ENCODE peak calls at places on chromosomes 13 and 19, in eight cellular contexts. M is heart right ventricle; X is activated naive CD4-positive, alpha-beta T cell treated with Interleukin-2 at 50 U/mL for 16 hours; F is DMS53; B is stimulated activated CD4-positive, alpha-beta T cell treated with anti-CD3 and anti-CD28 coated beads, TNF-alpha, amount 100 ng/mL, for 48 hours; A is HCT116; D is CD8-positive, alpha-beta T cell; Q is A549. U is an unnamed sample.

GRCh38 chr13:78603240-78603947 is at the start of gene POU4F1:
- DNase-seq in M (peak), X (peak), F (peak), B (peak), A (no peak), D (peak), Q (peak), U (peak)

GRCh38 chr19:45103625-45104319 is 10.8 kb downstream of the PPP1R37 start:
- DNase-seq in M (peak), X (no peak), F (peak), B (no peak), A (no peak), D (no peak), Q (no peak), U (no peak)

GRCh38 chr19:4352701-4353121 is 9.3 kb downstream of the MPND start:
- DNase-seq in M (no peak), X (peak), F (peak), B (peak), A (no peak), D (peak), Q (peak), U (peak)

GRCh38 chr13:84025828-84026227 is 143.6 kb upstream of the SLITRK1 start:
- DNase-seq in M (no peak), X (no peak), F (no peak), B (no peak), A (no peak), D (no peak), Q (no peak), U (no peak)

GRCh38 chr13:35496761-35497386 is 20.4 kb upstream of the MAB21L1 start:
- DNase-seq in M (no peak), X (no peak), F (no peak), B (no peak), A (no peak), D (no peak), Q (no peak), U (no peak)

GRCh38 chr13:109740121-109740520 is 46.3 kb downstream of the IRS2 start:
- DNase-seq in M (no peak), X (no peak), F (no peak), B (no peak), A (no peak), D (no peak), Q (no peak), U (no peak)

GRCh38 chr19:6481541-6482342 is at the start of gene DENND1C:
- DNase-seq in M (peak), X (peak), F (peak), B (peak), A (no peak), D (peak), Q (no peak), U (no peak)

GRCh38 chr13:20714563-20715339 is 11.3 kb downstream of the IL17D start:
- DNase-seq in M (peak), X (no peak), F (no peak), B (no peak), A (no peak), D (no peak), Q (no peak), U (no peak)

GRCh38 chr19:14167594-14168138 is 31.3 kb upstream of the ASF1B start:
- DNase-seq in M (no peak), X (peak), F (no peak), B (no peak), A (no peak), D (peak), Q (no peak), U (no peak)

GRCh38 chr13:26247011-26247410 is 6.9 kb upstream of the CDK8 start:
- DNase-seq in M (no peak), X (no peak), F (no peak), B (no peak), A (no peak), D (no peak), Q (no peak), U (no peak)

GRCh38 chr19:35228177-35228930 is at the start of gene FAM187B:
- DNase-seq in M (no peak), X (no peak), F (no peak), B (no peak), A (no peak), D (no peak), Q (no peak), U (no peak)

GRCh38 chr13:80050252-80050651 is 290.7 kb downstream of the SPRY2 start:
- DNase-seq in M (no peak), X (no peak), F (no peak), B (no peak), A (no peak), D (no peak), Q (no peak), U (no peak)

GRCh38 chr19:29809795-29810503 is 1.8 kb upstream of the CCNE1 start:
- DNase-seq in M (no peak), X (no peak), F (no peak), B (no peak), A (no peak), D (no peak), Q (no peak), U (no peak)

GRCh38 chr19:12840091-12841079 is 2.1 kb downstream of the MAST1 start:
- DNase-seq in M (peak), X (peak), F (peak), B (peak), A (peak), D (no peak), Q (no peak), U (peak)

GRCh38 chr13:98606296-98606695 is 29.4 kb upstream of the STK24 start:
- DNase-seq in M (no peak), X (no peak), F (peak), B (no peak), A (no peak), D (no peak), Q (no peak), U (no peak)

GRCh38 chr13:111121421-111121820 is 6.3 kb downstream of the ARHGEF7 start:
- DNase-seq in M (no peak), X (no peak), F (no peak), B (no peak), A (no peak), D (no peak), Q (no peak), U (no peak)

GRCh38 chr19:11437955-11438354 is 2.5 kb downstream of the PRKCSH start:
- DNase-seq in M (no peak), X (no peak), F (no peak), B (no peak), A (no peak), D (no peak), Q (no peak), U (no peak)

GRCh38 chr19:55320844-55321419 is 4.2 kb downstream of the TMEM150B start:
- DNase-seq in M (no peak), X (no peak), F (no peak), B (no peak), A (no peak), D (no peak), Q (no peak), U (no peak)

U was measured in NCI-H2227 treated with DMSO at 0.1 percent for 48 hours.